ENCODE peak calls at places on chromosomes 12 and 14, in nine cellular contexts. One of them, this sample, is unnamed.

GRCh38 chr12:10304161-10304574 is 3.5 kb upstream of the KLRD1 start:
- DNase-seq in GM23338: no peak
- DNase-seq in HCT116: no peak
- DNase-seq in neural progenitor cell: no peak
- DNase-seq in OCI-LY7: no peak
- DNase-seq in MM.1S: no peak
- DNase-seq in PC-3: peak
- DNase-seq in hepatocyte: no peak
- DNase-seq in GM23248: peak
- DNase-seq in this sample: no peak

GRCh38 chr14:22313172-22313801 is 275.7 kb downstream of the DAD1 start:
- DNase-seq in GM23338: no peak
- DNase-seq in PC-3: peak
- DNase-seq in MM.1S: no peak
- DNase-seq in GM23248: peak
- DNase-seq in neural progenitor cell: no peak
- DNase-seq in OCI-LY7: no peak
- DNase-seq in hepatocyte: no peak
- DNase-seq in HCT116: no peak
- DNase-seq in this sample: no peak

GRCh38 chr12:122872815-122873361 is 23.0 kb downstream of the VPS37B start:
- DNase-seq in hepatocyte: no peak
- DNase-seq in GM23338: no peak
- DNase-seq in MM.1S: peak
- DNase-seq in neural progenitor cell: no peak
- DNase-seq in HCT116: no peak
- DNase-seq in PC-3: no peak
- DNase-seq in GM23248: no peak
- DNase-seq in OCI-LY7: no peak
- DNase-seq in this sample: peak

GRCh38 chr12:52231305-52232232 is 1.5 kb upstream of the KRT7 start:
- DNase-seq in GM23248: no peak
- DNase-seq in neural progenitor cell: no peak
- DNase-seq in OCI-LY7: no peak
- DNase-seq in GM23338: no peak
- DNase-seq in hepatocyte: no peak
- DNase-seq in PC-3: peak
- DNase-seq in HCT116: no peak
- DNase-seq in MM.1S: no peak
- DNase-seq in this sample: peak

GRCh38 chr14:105252552-105253328 is 4.4 kb downstream of the BTBD6 start:
- DNase-seq in GM23248: no peak
- DNase-seq in HCT116: no peak
- DNase-seq in hepatocyte: no peak
- DNase-seq in PC-3: no peak
- DNase-seq in OCI-LY7: no peak
- DNase-seq in GM23338: no peak
- DNase-seq in MM.1S: no peak
- DNase-seq in neural progenitor cell: no peak
- DNase-seq in this sample: no peak

GRCh38 chr12:118036672-118037411 is 20.3 kb downstream of the RFC5 start:
- DNase-seq in PC-3: no peak
- DNase-seq in MM.1S: no peak
- DNase-seq in neural progenitor cell: no peak
- DNase-seq in HCT116: no peak
- DNase-seq in GM23248: no peak
- DNase-seq in hepatocyte: no peak
- DNase-seq in GM23338: no peak
- DNase-seq in OCI-LY7: no peak
- DNase-seq in this sample: no peak

GRCh38 chr12:10012630-10013330 is 2.4 kb downstream of the CLEC12B start:
- DNase-seq in GM23248: no peak
- DNase-seq in OCI-LY7: no peak
- DNase-seq in GM23338: no peak
- DNase-seq in HCT116: no peak
- DNase-seq in PC-3: no peak
- DNase-seq in neural progenitor cell: no peak
- DNase-seq in hepatocyte: no peak
- DNase-seq in MM.1S: no peak
- DNase-seq in this sample: no peak

GRCh38 chr12:23909559-23909958 is 39.9 kb downstream of the SOX5 start:
- DNase-seq in PC-3: no peak
- DNase-seq in GM23248: no peak
- DNase-seq in GM23338: no peak
- DNase-seq in neural progenitor cell: peak
- DNase-seq in MM.1S: no peak
- DNase-seq in OCI-LY7: no peak
- DNase-seq in HCT116: no peak
- DNase-seq in hepatocyte: no peak
- DNase-seq in this sample: no peak

GRCh38 chr14:50399251-50400032 is 2.8 kb upstream of the CDKL1 start:
- DNase-seq in hepatocyte: peak
- DNase-seq in GM23338: no peak
- DNase-seq in GM23248: peak
- DNase-seq in PC-3: peak
- DNase-seq in MM.1S: no peak
- DNase-seq in HCT116: peak
- DNase-seq in neural progenitor cell: no peak
- DNase-seq in OCI-LY7: no peak
- DNase-seq in this sample: no peak

GRCh38 chr14:50031534-50032313 is 84.6 kb downstream of the VCPKMT start:
- DNase-seq in MM.1S: no peak
- DNase-seq in hepatocyte: no peak
- DNase-seq in GM23248: peak
- DNase-seq in HCT116: no peak
- DNase-seq in OCI-LY7: no peak
- DNase-seq in GM23338: no peak
- DNase-seq in neural progenitor cell: no peak
- DNase-seq in PC-3: no peak
- DNase-seq in this sample: no peak

GRCh38 chr12:108594-108993 is 42.0 kb downstream of the IQSEC3 start:
- DNase-seq in hepatocyte: no peak
- DNase-seq in OCI-LY7: no peak
- DNase-seq in GM23248: no peak
- DNase-seq in PC-3: no peak
- DNase-seq in MM.1S: no peak
- DNase-seq in neural progenitor cell: no peak
- DNase-seq in GM23338: no peak
- DNase-seq in HCT116: no peak
- DNase-seq in this sample: peak

GRCh38 chr14:99038401-99038800 is 233.6 kb downstream of the BCL11B start:
- DNase-seq in OCI-LY7: no peak
- DNase-seq in hepatocyte: no peak
- DNase-seq in MM.1S: no peak
- DNase-seq in HCT116: no peak
- DNase-seq in GM23338: no peak
- DNase-seq in PC-3: no peak
- DNase-seq in GM23248: no peak
- DNase-seq in neural progenitor cell: no peak
- DNase-seq in this sample: no peak

GRCh38 chr14:72680853-72681640 is 212.9 kb downstream of the DPF3 start:
- DNase-seq in OCI-LY7: no peak
- DNase-seq in PC-3: peak
- DNase-seq in hepatocyte: no peak
- DNase-seq in GM23338: no peak
- DNase-seq in GM23248: peak
- DNase-seq in MM.1S: no peak
- DNase-seq in HCT116: no peak
- DNase-seq in neural progenitor cell: peak
- DNase-seq in this sample: no peak

GRCh38 chr12:92028039-92028709 is 117.5 kb downstream of the BTG1 start:
- DNase-seq in PC-3: peak
- DNase-seq in hepatocyte: no peak
- DNase-seq in OCI-LY7: no peak
- DNase-seq in GM23248: peak
- DNase-seq in GM23338: no peak
- DNase-seq in neural progenitor cell: no peak
- DNase-seq in MM.1S: no peak
- DNase-seq in HCT116: no peak
- DNase-seq in this sample: no peak

GRCh38 chr12:25800101-25800500 is 158.4 kb upstream of the RASSF8 start:
- DNase-seq in PC-3: peak
- DNase-seq in OCI-LY7: no peak
- DNase-seq in HCT116: no peak
- DNase-seq in MM.1S: peak
- DNase-seq in neural progenitor cell: no peak
- DNase-seq in GM23338: no peak
- DNase-seq in GM23248: no peak
- DNase-seq in hepatocyte: no peak
- DNase-seq in this sample: no peak

GRCh38 chr14:64733321-64733720 is 29.1 kb downstream of the PLEKHG3 start:
- DNase-seq in OCI-LY7: no peak
- DNase-seq in HCT116: no peak
- DNase-seq in GM23338: no peak
- DNase-seq in hepatocyte: no peak
- DNase-seq in neural progenitor cell: no peak
- DNase-seq in MM.1S: no peak
- DNase-seq in PC-3: no peak
- DNase-seq in GM23248: no peak
- DNase-seq in this sample: no peak

GRCh38 chr14:34354556-34354955 is 107.5 kb downstream of the SPTSSA start:
- DNase-seq in MM.1S: no peak
- DNase-seq in GM23338: no peak
- DNase-seq in OCI-LY7: no peak
- DNase-seq in GM23248: no peak
- DNase-seq in HCT116: no peak
- DNase-seq in neural progenitor cell: no peak
- DNase-seq in PC-3: peak
- DNase-seq in hepatocyte: no peak
- DNase-seq in this sample: no peak

GRCh38 chr12:43795716-43796282 is 10.3 kb downstream of the TWF1 start:
- DNase-seq in PC-3: peak
- DNase-seq in OCI-LY7: no peak
- DNase-seq in MM.1S: no peak
- DNase-seq in GM23248: no peak
- DNase-seq in HCT116: no peak
- DNase-seq in GM23338: no peak
- DNase-seq in hepatocyte: peak
- DNase-seq in neural progenitor cell: no peak
- DNase-seq in this sample: no peak

GRCh38 chr12:52038447-52038846 is 12.8 kb upstream of the NR4A1 start:
- DNase-seq in MM.1S: no peak
- DNase-seq in hepatocyte: no peak
- DNase-seq in neural progenitor cell: no peak
- DNase-seq in PC-3: no peak
- DNase-seq in HCT116: no peak
- DNase-seq in GM23338: no peak
- DNase-seq in OCI-LY7: no peak
- DNase-seq in GM23248: peak
- DNase-seq in this sample: no peak

DNA sequence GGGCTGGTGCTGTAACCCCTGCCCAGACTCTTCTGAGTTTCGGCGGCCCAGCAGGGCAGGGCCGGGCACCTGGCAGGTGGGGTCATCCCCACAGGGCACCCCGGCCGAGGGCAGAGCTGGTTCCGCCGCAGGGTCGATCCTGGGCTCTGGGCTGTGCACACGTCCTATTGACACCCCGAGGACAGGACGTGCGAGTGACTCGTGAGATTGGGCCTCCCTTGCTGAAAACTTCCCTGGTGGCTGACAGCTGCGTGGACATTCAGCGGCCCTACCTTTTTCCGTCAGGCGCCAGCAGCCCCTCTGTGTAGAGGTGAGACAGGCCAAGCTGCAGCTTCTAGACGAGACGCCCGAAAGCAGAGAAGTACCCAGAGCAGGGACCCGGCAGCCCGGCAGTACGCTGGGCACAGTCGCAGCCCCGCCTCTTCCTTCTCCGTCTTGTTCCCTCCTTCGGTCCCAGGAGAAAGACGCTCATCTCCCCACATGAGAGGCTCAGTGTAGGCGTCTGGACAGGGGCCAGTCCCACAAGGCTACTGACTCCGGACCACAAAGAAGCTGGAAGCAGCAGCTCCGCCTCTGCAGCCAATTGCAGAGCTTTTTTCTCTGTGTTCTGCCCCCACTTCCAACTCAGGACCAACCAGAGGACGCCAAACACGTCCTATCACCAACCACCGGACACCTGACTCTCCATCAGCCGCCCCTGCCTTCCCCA is at the start of gene LRCOL1:
- DNase-seq in GM23338: no peak
- DNase-seq in MM.1S: no peak
- DNase-seq in hepatocyte: no peak
- DNase-seq in OCI-LY7: no peak
- DNase-seq in PC-3: no peak
- DNase-seq in HCT116: no peak
- DNase-seq in neural progenitor cell: peak
- DNase-seq in GM23248: peak
- DNase-seq in this sample: peak
- TF ChIP-seq EZH2phosphoT487 in GM23338: no peak
- TF ChIP-seq EZH2phosphoT487 in MM.1S: no peak
- TF ChIP-seq EZH2phosphoT487 in hepatocyte: no peak
- TF ChIP-seq EZH2phosphoT487 in OCI-LY7: no peak
- TF ChIP-seq EZH2phosphoT487 in PC-3: no peak
- TF ChIP-seq EZH2phosphoT487 in HCT116: no peak
- TF ChIP-seq EZH2phosphoT487 in neural progenitor cell: no peak
- TF ChIP-seq EZH2phosphoT487 in GM23248: no peak
- TF ChIP-seq EZH2phosphoT487 in this sample: no peak

GRCh38 chr12:2999265-2999841 is 40.2 kb downstream of the TEAD4 start:
- DNase-seq in MM.1S: no peak
- DNase-seq in PC-3: no peak
- DNase-seq in hepatocyte: no peak
- DNase-seq in GM23248: peak
- DNase-seq in neural progenitor cell: peak
- DNase-seq in OCI-LY7: no peak
- DNase-seq in GM23338: peak
- DNase-seq in HCT116: no peak
- DNase-seq in this sample: no peak
- TF ChIP-seq EZH2phosphoT487 in MM.1S: no peak
- TF ChIP-seq EZH2phosphoT487 in PC-3: no peak
- TF ChIP-seq EZH2phosphoT487 in hepatocyte: no peak
- TF ChIP-seq EZH2phosphoT487 in GM23248: no peak
- TF ChIP-seq EZH2phosphoT487 in neural progenitor cell: no peak
- TF ChIP-seq EZH2phosphoT487 in OCI-LY7: no peak
- TF ChIP-seq EZH2phosphoT487 in GM23338: no peak
- TF ChIP-seq EZH2phosphoT487 in HCT116: no peak
- TF ChIP-seq EZH2phosphoT487 in this sample: no peak

DNA sequence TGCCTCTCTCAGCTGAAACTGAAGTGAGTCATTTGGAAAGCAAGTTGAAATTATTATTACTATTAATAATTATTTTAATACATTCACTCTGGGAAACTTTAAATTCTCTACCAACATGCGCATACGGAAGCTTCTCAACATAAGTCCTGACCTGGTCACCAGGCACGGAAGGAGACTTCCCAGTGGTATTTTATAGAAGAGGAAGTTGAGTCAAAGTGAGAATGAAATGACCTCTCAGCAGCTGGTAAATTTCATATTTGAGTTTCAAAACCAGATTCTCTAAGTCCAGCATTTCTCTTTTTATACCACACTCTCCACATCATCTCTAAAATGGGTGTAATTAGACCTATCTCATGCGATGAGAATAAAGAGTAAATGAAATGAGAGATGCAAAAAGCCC is 747.4 kb downstream of the VRK1 start:
- DNase-seq in OCI-LY7: no peak
- DNase-seq in hepatocyte: no peak
- DNase-seq in PC-3: no peak
- DNase-seq in GM23248: no peak
- DNase-seq in GM23338: no peak
- DNase-seq in neural progenitor cell: no peak
- DNase-seq in HCT116: no peak
- DNase-seq in MM.1S: no peak
- DNase-seq in this sample: no peak
- TF ChIP-seq EZH2phosphoT487 in OCI-LY7: no peak
- TF ChIP-seq EZH2phosphoT487 in hepatocyte: no peak
- TF ChIP-seq EZH2phosphoT487 in PC-3: no peak
- TF ChIP-seq EZH2phosphoT487 in GM23248: no peak
- TF ChIP-seq EZH2phosphoT487 in GM23338: no peak
- TF ChIP-seq EZH2phosphoT487 in neural progenitor cell: no peak
- TF ChIP-seq EZH2phosphoT487 in HCT116: no peak
- TF ChIP-seq EZH2phosphoT487 in MM.1S: no peak
- TF ChIP-seq EZH2phosphoT487 in this sample: no peak

GRCh38 chr14:56741325-56741724 is 69.0 kb downstream of the OTX2 start:
- DNase-seq in HCT116: no peak
- DNase-seq in OCI-LY7: no peak
- DNase-seq in neural progenitor cell: no peak
- DNase-seq in GM23338: no peak
- DNase-seq in MM.1S: no peak
- DNase-seq in PC-3: no peak
- DNase-seq in GM23248: no peak
- DNase-seq in hepatocyte: no peak
- DNase-seq in this sample: no peak
- TF ChIP-seq EZH2phosphoT487 in HCT116: no peak
- TF ChIP-seq EZH2phosphoT487 in OCI-LY7: no peak
- TF ChIP-seq EZH2phosphoT487 in neural progenitor cell: no peak
- TF ChIP-seq EZH2phosphoT487 in GM23338: no peak
- TF ChIP-seq EZH2phosphoT487 in MM.1S: no peak
- TF ChIP-seq EZH2phosphoT487 in PC-3: no peak
- TF ChIP-seq EZH2phosphoT487 in GM23248: no peak
- TF ChIP-seq EZH2phosphoT487 in hepatocyte: no peak
- TF ChIP-seq EZH2phosphoT487 in this sample: no peak